ENCODE peak calls at places on chromosomes 1 and 21, in four cellular contexts. H is HepG2, D is A549, Z is K562. A is an unnamed sample.

GRCh38 chr1:204293605-204294365 is 65.9 kb downstream of the PLEKHA6 start:
- DNase-seq in Z (no peak), D (no peak), H (no peak), A (peak)

GRCh38 chr1:43565600-43566360 is 35.1 kb downstream of the PTPRF start:
- DNase-seq in Z (peak), H (no peak), D (no peak), A (peak)

GRCh38 chr1:235035928-235036327 is 92.7 kb downstream of the TOMM20 start:
- DNase-seq in D (no peak), Z (no peak), H (no peak), A (no peak)

GRCh38 chr1:208280184-208280583 is 36.0 kb upstream of the PLXNA2 start:
- DNase-seq in H (no peak), Z (no peak), D (no peak), A (no peak)

GRCh38 chr1:50279622-50280320 is 143.5 kb downstream of the DMRTA2 start:
- DNase-seq in D (peak), Z (peak), H (peak), A (peak)

GRCh38 chr1:159261726-159262494 is 40.2 kb upstream of the FCER1A start:
- DNase-seq in D (no peak), H (no peak), Z (no peak), A (no peak)

GRCh38 chr1:29956343-29957030 is 720.2 kb downstream of the PTPRU start:
- DNase-seq in H (no peak), D (no peak), Z (no peak), A (no peak)

GRCh38 chr1:167443757-167444156 is 74.6 kb downstream of the CD247 start:
- DNase-seq in D (no peak), Z (no peak), H (no peak), A (no peak)

GRCh38 chr1:5425304-5425703 is 566.9 kb downstream of the NPHP4 start:
- DNase-seq in H (no peak), Z (no peak), D (no peak), A (no peak)

GRCh38 chr1:21280011-21280471 is 10.2 kb downstream of the ECE1 start:
- DNase-seq in H (no peak), D (no peak), Z (no peak), A (no peak)

GRCh38 chr1:26524181-26524580 is 5.4 kb upstream of the RPS6KA1 start:
- DNase-seq in D (no peak), Z (no peak), H (no peak), A (no peak)

GRCh38 chr21:33761104-33762036 is 119.1 kb downstream of the ITSN1 start:
- DNase-seq in H (peak), Z (peak), D (peak), A (peak)

GRCh38 chr21:45258476-45258875 is 29.2 kb downstream of the POFUT2 start:
- DNase-seq in D (no peak), Z (no peak), H (peak), A (no peak)

GRCh38 chr1:17581389-17582123 is 42.1 kb downstream of the ARHGEF10L start:
- DNase-seq in H (peak), D (no peak), Z (no peak), A (no peak)

GRCh38 chr1:1281533-1282321 is 1.5 kb downstream of the SCNN1D start:
- DNase-seq in Z (no peak), H (peak), D (no peak), A (peak)

GRCh38 chr1:186839077-186839400 is 10.3 kb downstream of the PLA2G4A start:
- DNase-seq in Z (no peak), H (no peak), D (no peak), A (no peak)

GRCh38 chr1:186155594-186155993 is 219.5 kb downstream of the TPR start:
- DNase-seq in Z (no peak), D (peak), H (peak), A (peak)

GRCh38 chr1:241821363-241821762 is 26.6 kb upstream of the EXO1 start:
- DNase-seq in Z (no peak), H (no peak), D (no peak), A (peak)

GRCh38 chr1:143735764-143736461 is 235.9 kb downstream of the FAM72C start:
- DNase-seq in H (no peak), D (peak), Z (no peak), A (no peak)

GRCh38 chr1:235424092-235424491 is 56.9 kb downstream of the TBCE start:
- DNase-seq in Z (no peak), D (no peak), H (no peak), A (no peak)

GRCh38 chr1:39727932-39728317 is 10.8 kb upstream of the PPIE start:
- DNase-seq in Z (no peak), D (no peak), H (no peak), A (no peak)

GRCh38 chr1:153735090-153735420 is 7.2 kb downstream of the INTS3 start:
- DNase-seq in Z (no peak), H (no peak), D (no peak), A (no peak)

GRCh38 chr1:60727553-60727952 is 354.8 kb upstream of the NFIA start:
- DNase-seq in Z (no peak), D (no peak), H (no peak), A (no peak)

GRCh38 chr1:216820345-216820744 is 97.1 kb upstream of the ESRRG start:
- DNase-seq in H (no peak), D (no peak), Z (no peak), A (peak)

GRCh38 chr1:17187065-17187464 is 17.9 kb upstream of the PADI1 start:
- DNase-seq in H (no peak), Z (no peak), D (no peak), A (no peak)

GRCh38 chr1:20487236-20487590 is 1.2 kb upstream of the CAMK2N1 start:
- DNase-seq in H (no peak), Z (no peak), D (no peak), A (no peak)

GRCh38 chr1:53545663-53546408 is 86.6 kb downstream of the DMRTB1 start:
- DNase-seq in D (no peak), Z (no peak), H (no peak), A (peak)

GRCh38 chr1:35568975-35569395 is 4.1 kb upstream of the TFAP2E start:
- DNase-seq in Z (peak), D (peak), H (peak), A (peak)

GRCh38 chr1:93081716-93082115 is 2.6 kb downstream of the MTF2 start:
- DNase-seq in D (no peak), H (no peak), Z (no peak), A (peak)

GRCh38 chr1:169163059-169163458 is 56.6 kb downstream of the ATP1B1 start:
- DNase-seq in Z (no peak), D (peak), H (no peak), A (peak)

GRCh38 chr21:25717491-25718139 is 17.1 kb downstream of the ATP5PF start:
- DNase-seq in Z (peak), D (peak), H (no peak), A (peak)

GRCh38 chr1:20698195-20698910 is 19.5 kb downstream of the KIF17 start:
- DNase-seq in D (peak), Z (no peak), H (peak), A (peak)

GRCh38 chr1:162712317-162713029 is 78.0 kb upstream of the HSD17B7 start:
- DNase-seq in H (no peak), Z (no peak), D (no peak), A (no peak)

GRCh38 chr1:56580771-56581170 is 1.4 kb upstream of the PLPP3 start:
- DNase-seq in H (no peak), Z (no peak), D (no peak), A (no peak)

GRCh38 chr1:56583957-56584468 is 4.7 kb upstream of the PLPP3 start:
- DNase-seq in Z (no peak), D (no peak), H (no peak), A (no peak)

GRCh38 chr1:56585985-56586384 is 6.6 kb upstream of the PLPP3 start:
- DNase-seq in Z (no peak), D (no peak), H (no peak), A (no peak)

GRCh38 chr1:56586502-56586901 is 7.1 kb upstream of the PLPP3 start:
- DNase-seq in H (peak), Z (no peak), D (no peak), A (no peak)

GRCh38 chr1:56584910-56585528 is 5.7 kb upstream of the PLPP3 start:
- DNase-seq in D (peak), Z (peak), H (peak), A (peak)
- TF ChIP-seq MAZ in D (no peak), Z (no peak), H (no peak), A (no peak)

DNA sequence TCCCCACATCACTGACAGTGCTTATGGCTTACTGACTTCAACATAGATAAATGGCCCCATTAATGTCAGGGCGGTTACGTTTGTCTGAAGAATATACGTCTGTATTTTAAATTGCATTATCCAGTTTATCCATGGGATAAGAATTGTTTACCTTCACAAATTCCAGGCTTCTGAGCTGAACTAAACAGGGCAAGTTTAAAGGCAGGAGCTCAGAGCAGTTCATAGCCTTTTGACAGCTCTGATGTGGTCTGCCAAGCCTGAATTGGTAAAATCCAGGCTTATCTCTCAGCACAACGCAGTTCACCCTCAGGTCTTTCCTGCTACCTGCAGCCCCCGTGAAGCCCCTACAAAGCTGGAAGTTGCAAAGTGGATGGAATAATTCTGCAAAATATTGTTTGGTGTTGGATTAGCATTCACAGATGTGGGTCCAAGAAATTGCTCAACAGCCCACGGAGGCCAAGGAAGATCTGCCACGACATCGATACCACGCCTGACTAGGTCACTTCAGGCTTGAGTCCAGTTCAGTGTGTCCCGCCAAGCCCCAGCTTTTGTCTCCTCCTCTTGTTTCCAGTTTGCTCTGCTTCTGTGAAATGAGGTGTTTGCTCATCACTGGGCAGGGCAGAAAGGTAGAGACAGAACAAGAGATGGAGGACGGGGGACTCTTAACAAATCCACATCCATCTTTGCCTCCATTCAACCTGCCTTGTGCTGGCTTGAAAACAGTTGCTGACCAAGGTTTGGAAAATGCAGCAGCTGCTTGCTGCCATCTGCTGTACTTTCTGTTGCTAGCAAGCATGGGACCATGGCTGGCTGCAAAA is 79.8 kb upstream of the GREM2 start:
- DNase-seq in H (peak), D (peak), Z (no peak), A (peak)
- TF ChIP-seq MAZ in H (no peak), D (no peak), Z (no peak), A (no peak)

DNA sequence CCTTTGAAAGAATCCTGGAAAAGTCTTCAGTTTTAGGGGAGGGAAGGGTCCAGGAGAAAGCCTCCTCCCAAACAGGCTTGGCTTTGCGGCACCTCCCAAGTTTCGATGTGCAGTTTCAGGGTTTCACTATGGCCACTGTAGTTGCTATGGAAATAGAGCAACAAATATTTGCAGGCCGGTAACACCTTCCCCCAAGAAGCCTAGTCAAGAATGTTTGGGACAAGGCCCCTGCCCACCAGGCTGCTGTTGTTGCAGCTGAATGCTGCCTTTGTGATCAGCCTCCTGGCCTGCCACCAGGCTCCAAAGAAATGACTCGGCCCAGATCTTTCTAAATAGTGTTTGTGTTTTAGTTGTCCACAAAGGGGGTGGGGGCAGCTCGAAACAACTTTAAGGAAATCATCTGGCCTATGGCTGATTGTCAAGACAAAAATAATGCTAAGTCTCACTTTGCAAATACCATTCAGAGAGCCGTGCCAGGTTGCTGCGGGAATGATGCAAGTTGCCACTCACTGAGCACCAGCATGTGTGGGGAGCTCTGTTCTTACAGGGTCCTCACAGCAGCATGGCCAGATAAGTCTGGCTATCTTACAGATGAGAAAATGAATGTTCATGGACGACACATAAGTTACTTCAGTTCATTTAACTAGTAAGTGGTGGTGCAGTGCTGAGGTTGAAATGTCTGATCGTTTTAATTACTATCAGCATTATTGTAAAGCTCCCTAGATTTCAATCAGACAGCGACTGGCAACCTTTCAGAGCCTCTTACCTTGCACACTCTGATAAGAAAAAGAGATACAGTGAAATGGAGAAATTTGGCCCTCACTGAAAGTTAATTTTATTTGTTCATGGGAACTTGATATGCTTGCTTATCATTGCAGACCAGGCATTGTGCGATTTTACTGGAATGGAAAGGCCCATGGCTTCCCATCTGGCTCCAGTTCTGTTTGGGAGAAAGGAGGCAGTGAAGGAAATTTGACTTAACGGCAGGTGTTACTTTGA is 91.2 kb upstream of the JUN start:
- DNase-seq in Z (no peak), H (peak), D (no peak), A (peak)
- TF ChIP-seq MAZ in Z (no peak), H (no peak), D (no peak), A (no peak)

DNA sequence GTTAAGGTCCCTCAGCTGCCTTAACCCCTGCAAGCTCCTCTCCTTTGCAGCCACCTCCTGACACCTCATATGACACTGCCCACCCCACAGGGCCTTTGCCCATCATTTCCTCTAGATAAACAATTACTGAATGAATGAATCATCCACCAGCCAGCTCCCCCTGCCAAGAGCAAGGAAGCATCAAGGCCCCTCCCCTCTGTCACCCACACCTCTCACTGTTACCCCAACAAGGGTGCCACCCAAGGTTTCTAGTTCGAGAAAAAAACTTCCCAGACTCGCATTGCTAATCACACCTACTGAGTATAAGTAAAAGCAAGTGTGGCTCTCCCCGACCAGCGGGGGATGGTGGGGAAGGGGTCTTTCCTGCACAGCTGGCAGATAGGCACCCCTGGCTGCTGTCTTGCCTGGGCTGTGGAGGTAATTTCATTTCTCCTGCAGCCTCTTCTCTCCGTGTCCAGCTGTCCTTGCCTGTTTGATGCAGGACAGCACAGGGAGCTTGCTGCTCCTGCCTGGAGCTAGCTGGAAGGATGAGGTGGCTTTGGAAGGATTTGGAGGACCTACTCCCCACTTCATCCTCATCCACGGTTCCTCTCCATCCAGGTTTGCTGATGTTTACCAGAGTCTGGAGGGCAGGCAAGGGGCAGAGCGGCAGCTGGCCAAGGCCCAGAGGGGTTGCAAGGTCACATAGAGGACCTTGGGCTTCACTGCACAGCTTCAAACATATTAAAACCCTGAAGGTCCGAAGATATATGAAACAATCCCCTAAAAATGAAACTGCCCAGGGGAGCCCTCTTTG is 33.1 kb upstream of the LBR start:
- DNase-seq in H (no peak), Z (no peak), D (no peak), A (no peak)
- TF ChIP-seq MAZ in H (no peak), Z (no peak), D (no peak), A (no peak)

DNA sequence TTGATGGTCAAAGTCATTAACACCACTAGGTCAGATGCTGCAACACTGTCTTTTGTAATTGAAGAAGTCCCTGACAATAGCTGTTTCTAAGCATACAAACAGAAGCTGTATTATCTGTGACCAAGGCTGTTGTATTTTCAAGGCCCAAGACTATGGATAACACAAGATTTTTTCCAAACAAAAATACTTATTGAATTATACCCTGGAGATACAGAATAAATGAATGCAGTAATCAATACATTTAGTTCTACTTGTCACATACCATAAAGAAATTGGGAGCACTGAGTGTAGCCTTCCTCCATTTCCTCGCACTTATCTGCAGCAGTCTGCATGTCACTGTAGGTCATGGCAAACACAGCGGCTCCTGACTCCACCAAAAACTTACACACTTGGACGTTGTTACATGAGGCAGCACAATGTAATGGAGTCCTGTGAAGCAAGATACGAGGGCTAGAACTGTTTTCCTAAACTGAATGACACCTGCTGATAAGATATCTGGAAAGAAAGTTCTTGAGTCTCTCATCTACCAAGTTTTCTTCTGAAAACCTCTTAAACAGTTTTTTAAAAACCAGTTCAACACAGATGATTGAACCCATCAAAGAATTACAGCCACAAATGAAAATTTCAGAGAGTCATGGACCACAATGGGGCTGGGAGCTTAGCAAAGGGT is 56.9 kb downstream of the TP53BP2 start:
- DNase-seq in D (no peak), Z (peak), H (no peak), A (no peak)
- TF ChIP-seq MAZ in D (no peak), Z (no peak), H (no peak), A (no peak)

GRCh38 chr1:152515454-152515823 is 1.2 kb downstream of the CRCT1 start:
- DNase-seq in Z (no peak), H (no peak), D (no peak), A (peak)
- TF ChIP-seq MAZ in Z (no peak), H (no peak), D (no peak), A (no peak)

DNA sequence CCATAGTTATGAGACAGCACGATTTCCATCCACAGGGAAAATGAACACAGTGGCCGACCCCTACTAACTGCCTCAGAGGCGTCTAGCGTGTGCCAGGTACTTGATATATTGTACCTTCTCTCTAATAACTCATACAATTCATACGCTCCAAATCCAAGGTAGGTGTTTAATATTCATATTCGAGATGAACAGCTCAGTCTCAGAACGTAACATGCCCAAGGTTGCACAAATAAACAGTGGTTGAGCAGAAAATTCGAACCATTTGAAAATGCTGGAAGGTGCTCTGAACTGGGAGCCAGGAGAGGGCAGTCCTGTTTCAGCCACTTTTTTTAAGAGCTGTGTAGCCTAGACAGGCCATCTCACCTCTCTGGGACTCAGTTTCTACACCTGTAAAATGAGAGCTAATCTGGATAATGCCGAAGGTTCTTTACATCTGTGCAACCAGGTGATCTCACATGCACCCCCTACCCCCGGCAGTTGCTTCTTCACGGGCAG is 7.9 kb downstream of the SLC45A3 start:
- DNase-seq in H (no peak), D (no peak), Z (no peak), A (no peak)
- TF ChIP-seq MAZ in H (no peak), D (no peak), Z (no peak), A (no peak)

GRCh38 chr1:229231754-229232119 is 39.2 kb upstream of the RAB4A start:
- DNase-seq in H (no peak), D (no peak), Z (no peak), A (no peak)
- TF ChIP-seq MAZ in H (no peak), D (no peak), Z (no peak), A (no peak)

A was measured in IMR-90.